ENCODE peak calls at places on chromosomes 12 and 14, in six cellular contexts. One of them, this sample, is unnamed.

GRCh38 chr12:50922820-50923219 is 29.5 kb upstream of the HIGD1C start:
- DNase-seq in HTR-8/SVneo: no peak
- DNase-seq in H1: no peak
- DNase-seq in naive thymus-derived CD8-positive, alpha-beta T cell: no peak
- DNase-seq in HEK293T: no peak
- DNase-seq in NCI-H1436: no peak
- DNase-seq in this sample: no peak

GRCh38 chr14:52348279-52348678 is 34.2 kb downstream of the PTGER2 start:
- DNase-seq in HTR-8/SVneo: no peak
- DNase-seq in H1: no peak
- DNase-seq in naive thymus-derived CD8-positive, alpha-beta T cell: no peak
- DNase-seq in NCI-H1436: no peak
- DNase-seq in HEK293T: no peak
- DNase-seq in this sample: no peak

GRCh38 chr14:71555654-71556559 is 376.3 kb upstream of the RGS6 start:
- DNase-seq in H1: no peak
- DNase-seq in NCI-H1436: no peak
- DNase-seq in naive thymus-derived CD8-positive, alpha-beta T cell: peak; percentile 54
- DNase-seq in HEK293T: no peak
- DNase-seq in HTR-8/SVneo: no peak
- DNase-seq in this sample: no peak

GRCh38 chr12:122336015-122336946 is 70.0 kb upstream of the VPS33A start:
- DNase-seq in H1: no peak
- DNase-seq in HEK293T: peak; percentile 58
- DNase-seq in NCI-H1436: no peak
- DNase-seq in HTR-8/SVneo: peak; percentile 50
- DNase-seq in naive thymus-derived CD8-positive, alpha-beta T cell: no peak
- DNase-seq in this sample: no peak

GRCh38 chr12:76706099-76706498 is 57.8 kb upstream of the ZDHHC17 start:
- DNase-seq in HTR-8/SVneo: no peak
- DNase-seq in HEK293T: no peak
- DNase-seq in naive thymus-derived CD8-positive, alpha-beta T cell: no peak
- DNase-seq in NCI-H1436: no peak
- DNase-seq in H1: no peak
- DNase-seq in this sample: no peak

GRCh38 chr14:38138581-38139138 is 69.0 kb upstream of the SSTR1 start:
- DNase-seq in H1: no peak
- DNase-seq in naive thymus-derived CD8-positive, alpha-beta T cell: no peak
- DNase-seq in HEK293T: no peak
- DNase-seq in NCI-H1436: no peak
- DNase-seq in HTR-8/SVneo: no peak
- DNase-seq in this sample: no peak

GRCh38 chr14:92638904-92639303 is 109.5 kb downstream of the LGMN start:
- DNase-seq in H1: no peak
- DNase-seq in HEK293T: no peak
- DNase-seq in naive thymus-derived CD8-positive, alpha-beta T cell: no peak
- DNase-seq in HTR-8/SVneo: no peak
- DNase-seq in NCI-H1436: no peak
- DNase-seq in this sample: no peak

GRCh38 chr14:34826661-34827060 is 48.5 kb downstream of the BAZ1A start:
- DNase-seq in HTR-8/SVneo: no peak
- DNase-seq in HEK293T: no peak
- DNase-seq in naive thymus-derived CD8-positive, alpha-beta T cell: no peak
- DNase-seq in NCI-H1436: no peak
- DNase-seq in H1: no peak
- DNase-seq in this sample: no peak

GRCh38 chr14:85188836-85189235 is 341.1 kb upstream of the FLRT2 start:
- DNase-seq in HEK293T: no peak
- DNase-seq in naive thymus-derived CD8-positive, alpha-beta T cell: no peak
- DNase-seq in H1: no peak
- DNase-seq in HTR-8/SVneo: no peak
- DNase-seq in NCI-H1436: no peak
- DNase-seq in this sample: no peak

GRCh38 chr12:127363392-127363791 is 903.6 kb upstream of the TMEM132C start:
- DNase-seq in naive thymus-derived CD8-positive, alpha-beta T cell: no peak
- DNase-seq in H1: no peak
- DNase-seq in HEK293T: no peak
- DNase-seq in HTR-8/SVneo: no peak
- DNase-seq in NCI-H1436: no peak
- DNase-seq in this sample: no peak

GRCh38 chr14:46661728-46662127 is 10.1 kb upstream of the RPL10L start:
- DNase-seq in naive thymus-derived CD8-positive, alpha-beta T cell: no peak
- DNase-seq in H1: no peak
- DNase-seq in HEK293T: peak; percentile 12
- DNase-seq in NCI-H1436: no peak
- DNase-seq in HTR-8/SVneo: no peak
- DNase-seq in this sample: no peak

GRCh38 chr12:109752117-109753053 is 38.8 kb downstream of the FAM222A start:
- DNase-seq in HTR-8/SVneo: no peak
- DNase-seq in H1: no peak
- DNase-seq in naive thymus-derived CD8-positive, alpha-beta T cell: no peak
- DNase-seq in NCI-H1436: no peak
- DNase-seq in HEK293T: no peak
- DNase-seq in this sample: no peak

GRCh38 chr12:65955418-65955817 is 131.1 kb downstream of the HMGA2 start:
- DNase-seq in NCI-H1436: no peak
- DNase-seq in HEK293T: no peak
- DNase-seq in HTR-8/SVneo: no peak
- DNase-seq in H1: no peak
- DNase-seq in naive thymus-derived CD8-positive, alpha-beta T cell: no peak
- DNase-seq in this sample: no peak

GRCh38 chr14:67137744-67138371 is 51.4 kb upstream of the GARIN2 start:
- DNase-seq in naive thymus-derived CD8-positive, alpha-beta T cell: no peak
- DNase-seq in HEK293T: no peak
- DNase-seq in HTR-8/SVneo: peak; percentile 68
- DNase-seq in NCI-H1436: peak; percentile 7
- DNase-seq in H1: no peak
- DNase-seq in this sample: no peak

GRCh38 chr14:31059152-31059924 is 33.2 kb upstream of the STRN3 start:
- DNase-seq in H1: no peak
- DNase-seq in NCI-H1436: no peak
- DNase-seq in HEK293T: peak; percentile 12
- DNase-seq in HTR-8/SVneo: peak; percentile 80
- DNase-seq in naive thymus-derived CD8-positive, alpha-beta T cell: no peak
- DNase-seq in this sample: no peak

GRCh38 chr12:102816816-102817434 is 100.1 kb downstream of the PAH start:
- DNase-seq in NCI-H1436: peak; percentile 18
- DNase-seq in naive thymus-derived CD8-positive, alpha-beta T cell: no peak
- DNase-seq in H1: no peak
- DNase-seq in HTR-8/SVneo: peak; percentile 14
- DNase-seq in HEK293T: peak; percentile 36
- DNase-seq in this sample: no peak

GRCh38 chr12:6230321-6231110 is 30.3 kb downstream of the CD9 start:
- DNase-seq in naive thymus-derived CD8-positive, alpha-beta T cell: peak; percentile 69
- DNase-seq in NCI-H1436: no peak
- DNase-seq in H1: no peak
- DNase-seq in HEK293T: no peak
- DNase-seq in HTR-8/SVneo: no peak
- DNase-seq in this sample: no peak

GRCh38 chr14:77273796-77274195 is 2.8 kb upstream of the NGB start:
- DNase-seq in NCI-H1436: no peak
- DNase-seq in naive thymus-derived CD8-positive, alpha-beta T cell: no peak
- DNase-seq in HTR-8/SVneo: no peak
- DNase-seq in H1: no peak
- DNase-seq in HEK293T: no peak
- DNase-seq in this sample: no peak

GRCh38 chr12:113996026-113996425 is 29.9 kb upstream of the RBM19 start:
- DNase-seq in H1: peak; percentile 23
- DNase-seq in naive thymus-derived CD8-positive, alpha-beta T cell: no peak
- DNase-seq in HTR-8/SVneo: no peak
- DNase-seq in NCI-H1436: no peak
- DNase-seq in HEK293T: no peak
- DNase-seq in this sample: peak; percentile 50

GRCh38 chr12:53055471-53056266 is 5.8 kb downstream of the TNS2 start:
- DNase-seq in HEK293T: no peak
- DNase-seq in naive thymus-derived CD8-positive, alpha-beta T cell: no peak
- DNase-seq in H1: no peak
- DNase-seq in NCI-H1436: no peak
- DNase-seq in HTR-8/SVneo: no peak
- DNase-seq in this sample: no peak

GRCh38 chr14:95352481-95352880 is 32.8 kb upstream of the CLMN start:
- DNase-seq in naive thymus-derived CD8-positive, alpha-beta T cell: no peak
- DNase-seq in NCI-H1436: no peak
- DNase-seq in HTR-8/SVneo: no peak
- DNase-seq in HEK293T: no peak
- DNase-seq in H1: no peak
- DNase-seq in this sample: no peak

GRCh38 chr12:114967187-114967586 is 283.2 kb upstream of the TBX3 start:
- DNase-seq in HEK293T: no peak
- DNase-seq in HTR-8/SVneo: no peak
- DNase-seq in naive thymus-derived CD8-positive, alpha-beta T cell: no peak
- DNase-seq in H1: no peak
- DNase-seq in NCI-H1436: no peak
- DNase-seq in this sample: no peak

GRCh38 chr12:110170535-110171185 is 46.5 kb downstream of the IFT81 start:
- DNase-seq in naive thymus-derived CD8-positive, alpha-beta T cell: no peak
- DNase-seq in HEK293T: no peak
- DNase-seq in NCI-H1436: no peak
- DNase-seq in H1: no peak
- DNase-seq in HTR-8/SVneo: no peak
- DNase-seq in this sample: no peak

GRCh38 chr14:49975286-49975685 is 82.4 kb downstream of the ARF6 start:
- DNase-seq in H1: no peak
- DNase-seq in NCI-H1436: no peak
- DNase-seq in HEK293T: no peak
- DNase-seq in naive thymus-derived CD8-positive, alpha-beta T cell: no peak
- DNase-seq in HTR-8/SVneo: peak; percentile 48
- DNase-seq in this sample: no peak

GRCh38 chr12:2160043-2160442 is 107.3 kb downstream of the CACNA1C start:
- DNase-seq in HEK293T: no peak
- DNase-seq in naive thymus-derived CD8-positive, alpha-beta T cell: no peak
- DNase-seq in NCI-H1436: no peak
- DNase-seq in HTR-8/SVneo: no peak
- DNase-seq in H1: no peak
- DNase-seq in this sample: no peak

GRCh38 chr12:38905480-38906351 is at the start of gene CPNE8:
- DNase-seq in NCI-H1436: no peak
- DNase-seq in naive thymus-derived CD8-positive, alpha-beta T cell: no peak
- DNase-seq in H1: no peak
- DNase-seq in HTR-8/SVneo: peak; percentile 50
- DNase-seq in HEK293T: peak; percentile 70
- DNase-seq in this sample: no peak

GRCh38 chr12:11508699-11509098 is 113.3 kb upstream of the PRB2 start:
- DNase-seq in H1: no peak
- DNase-seq in naive thymus-derived CD8-positive, alpha-beta T cell: no peak
- DNase-seq in HEK293T: no peak
- DNase-seq in HTR-8/SVneo: no peak
- DNase-seq in NCI-H1436: no peak
- DNase-seq in this sample: no peak

GRCh38 chr14:105092912-105093425 is 27.7 kb upstream of the GPR132 start:
- DNase-seq in NCI-H1436: no peak
- DNase-seq in H1: no peak
- DNase-seq in naive thymus-derived CD8-positive, alpha-beta T cell: peak; percentile 53
- DNase-seq in HTR-8/SVneo: peak; percentile 81
- DNase-seq in HEK293T: peak; percentile 61
- DNase-seq in this sample: no peak

GRCh38 chr12:68609955-68610434 is 704 bp upstream of the RAP1B start:
- DNase-seq in NCI-H1436: no peak
- DNase-seq in H1: no peak
- DNase-seq in HTR-8/SVneo: peak; percentile 23
- DNase-seq in naive thymus-derived CD8-positive, alpha-beta T cell: peak; percentile 25
- DNase-seq in HEK293T: no peak
- DNase-seq in this sample: no peak

GRCh38 chr12:122837306-122838265 is 2.3 kb downstream of the HIP1R start:
- DNase-seq in H1: no peak
- DNase-seq in NCI-H1436: no peak
- DNase-seq in HEK293T: no peak
- DNase-seq in HTR-8/SVneo: no peak
- DNase-seq in naive thymus-derived CD8-positive, alpha-beta T cell: no peak
- DNase-seq in this sample: no peak

GRCh38 chr12:130832561-130833209 is 6.4 kb downstream of the STX2 start:
- DNase-seq in HEK293T: no peak
- DNase-seq in H1: no peak
- DNase-seq in NCI-H1436: no peak
- DNase-seq in naive thymus-derived CD8-positive, alpha-beta T cell: no peak
- DNase-seq in HTR-8/SVneo: peak; percentile 52
- DNase-seq in this sample: no peak

GRCh38 chr12:119772431-119772830 is 104.5 kb downstream of the PRKAB1 start:
- DNase-seq in HEK293T: no peak
- DNase-seq in NCI-H1436: no peak
- DNase-seq in H1: no peak
- DNase-seq in HTR-8/SVneo: peak; percentile 40
- DNase-seq in naive thymus-derived CD8-positive, alpha-beta T cell: no peak
- DNase-seq in this sample: no peak

GRCh38 chr12:51246254-51246853 is 7.7 kb downstream of the DAZAP2 start:
- DNase-seq in NCI-H1436: no peak
- DNase-seq in naive thymus-derived CD8-positive, alpha-beta T cell: no peak
- DNase-seq in H1: no peak
- DNase-seq in HTR-8/SVneo: no peak
- DNase-seq in HEK293T: no peak
- DNase-seq in this sample: no peak

GRCh38 chr14:99574099-99574880 is 29.7 kb downstream of the CCDC85C start:
- DNase-seq in H1: peak; percentile 44
- DNase-seq in HTR-8/SVneo: peak; percentile 81
- DNase-seq in naive thymus-derived CD8-positive, alpha-beta T cell: no peak
- DNase-seq in HEK293T: peak; percentile 26
- DNase-seq in NCI-H1436: no peak
- DNase-seq in this sample: no peak

GRCh38 chr12:27344246-27344645 is 11.6 kb downstream of the BMAL2 start:
- DNase-seq in NCI-H1436: no peak
- DNase-seq in HTR-8/SVneo: no peak
- DNase-seq in HEK293T: no peak
- DNase-seq in naive thymus-derived CD8-positive, alpha-beta T cell: no peak
- DNase-seq in H1: no peak
- DNase-seq in this sample: no peak

GRCh38 chr14:88518592-88519512 is 36.0 kb downstream of the PTPN21 start:
- DNase-seq in HEK293T: no peak
- DNase-seq in naive thymus-derived CD8-positive, alpha-beta T cell: no peak
- DNase-seq in NCI-H1436: no peak
- DNase-seq in HTR-8/SVneo: no peak
- DNase-seq in H1: no peak
- DNase-seq in this sample: no peak

GRCh38 chr12:57459750-57460400 is at the start of gene GLI1:
- DNase-seq in H1: no peak
- DNase-seq in NCI-H1436: no peak
- DNase-seq in HEK293T: no peak
- DNase-seq in naive thymus-derived CD8-positive, alpha-beta T cell: no peak
- DNase-seq in HTR-8/SVneo: peak; percentile 47
- DNase-seq in this sample: no peak